ENCODE peak calls at places on chromosomes 13 and 19, in six cellular contexts. One of them, this sample, is unnamed. For H3K9me2, the result is how much of the 10 kb centered on the place peaks cover.

GRCh38 chr19:54307389-54307788 is 5.6 kb downstream of the LILRA5 start:
- DNase-seq in Karpas-422: no peak
- DNase-seq in HCT116: no peak
- DNase-seq in PC-3: no peak
- DNase-seq in MM.1S: no peak
- DNase-seq in GM23248: no peak
- DNase-seq in this sample: no peak

GRCh38 chr13:80783926-80784325 is 443.0 kb upstream of the SPRY2 start:
- DNase-seq in GM23248: no peak
- DNase-seq in PC-3: no peak
- DNase-seq in MM.1S: no peak
- DNase-seq in Karpas-422: no peak
- DNase-seq in HCT116: no peak
- DNase-seq in this sample: no peak

GRCh38 chr19:11766597-11767591 is at the start of gene ZNF441:
- DNase-seq in Karpas-422: peak
- DNase-seq in HCT116: peak
- DNase-seq in GM23248: peak
- DNase-seq in MM.1S: peak
- DNase-seq in PC-3: peak
- DNase-seq in this sample: peak

GRCh38 chr13:99422556-99423220 is 78.6 kb upstream of the TM9SF2 start:
- DNase-seq in MM.1S: no peak
- DNase-seq in PC-3: no peak
- DNase-seq in HCT116: no peak
- DNase-seq in Karpas-422: no peak
- DNase-seq in GM23248: no peak
- DNase-seq in this sample: no peak

GRCh38 chr19:56764296-56764695 is 76.2 kb downstream of the PEG3 start:
- DNase-seq in MM.1S: no peak
- DNase-seq in GM23248: no peak
- DNase-seq in HCT116: no peak
- DNase-seq in Karpas-422: peak
- DNase-seq in PC-3: peak
- DNase-seq in this sample: no peak

GRCh38 chr13:95536629-95537241 is 15.8 kb upstream of the CLDN10 start:
- DNase-seq in GM23248: peak
- DNase-seq in Karpas-422: peak
- DNase-seq in MM.1S: peak
- DNase-seq in HCT116: peak
- DNase-seq in PC-3: peak
- DNase-seq in this sample: no peak

GRCh38 chr13:23674795-23675640 is 104.8 kb downstream of the TNFRSF19 start:
- DNase-seq in MM.1S: no peak
- DNase-seq in PC-3: peak
- DNase-seq in GM23248: peak
- DNase-seq in Karpas-422: no peak
- DNase-seq in HCT116: no peak
- DNase-seq in this sample: no peak

GRCh38 chr13:112242777-112243176 is 133.4 kb upstream of the SPACA7 start:
- DNase-seq in HCT116: no peak
- DNase-seq in GM23248: no peak
- DNase-seq in PC-3: no peak
- DNase-seq in Karpas-422: no peak
- DNase-seq in MM.1S: no peak
- DNase-seq in this sample: no peak

GRCh38 chr13:30153871-30154426 is 153.4 kb downstream of the KATNAL1 start:
- DNase-seq in Karpas-422: no peak
- DNase-seq in MM.1S: no peak
- DNase-seq in HCT116: no peak
- DNase-seq in PC-3: no peak
- DNase-seq in GM23248: peak
- DNase-seq in this sample: no peak

GRCh38 chr13:95641291-95641811 is 3.2 kb downstream of the DZIP1 start:
- DNase-seq in GM23248: peak
- DNase-seq in PC-3: no peak
- DNase-seq in MM.1S: no peak
- DNase-seq in Karpas-422: no peak
- DNase-seq in HCT116: no peak
- DNase-seq in this sample: no peak

GRCh38 chr19:41426952-41427646 is at the start of gene B3GNT8:
- DNase-seq in GM23248: peak
- DNase-seq in MM.1S: no peak
- DNase-seq in HCT116: no peak
- DNase-seq in PC-3: no peak
- DNase-seq in Karpas-422: peak
- DNase-seq in this sample: peak

GRCh38 chr19:54324071-54324470 is 11.1 kb upstream of the LILRA5 start:
- DNase-seq in MM.1S: no peak
- DNase-seq in Karpas-422: no peak
- DNase-seq in PC-3: no peak
- DNase-seq in GM23248: no peak
- DNase-seq in HCT116: no peak
- DNase-seq in this sample: no peak

GRCh38 chr19:33821871-33822270 is 25.2 kb downstream of the KCTD15 start:
- DNase-seq in PC-3: peak
- DNase-seq in GM23248: peak
- DNase-seq in HCT116: no peak
- DNase-seq in MM.1S: no peak
- DNase-seq in Karpas-422: no peak
- DNase-seq in this sample: no peak

GRCh38 chr19:43739419-43739818 is 15.3 kb downstream of the SMG9 start:
- DNase-seq in GM23248: no peak
- DNase-seq in PC-3: no peak
- DNase-seq in HCT116: no peak
- DNase-seq in Karpas-422: no peak
- DNase-seq in MM.1S: no peak
- DNase-seq in this sample: no peak

GRCh38 chr19:57434386-57435061 is 601 bp upstream of the ZNF749 start:
- DNase-seq in PC-3: no peak
- DNase-seq in GM23248: peak
- DNase-seq in Karpas-422: no peak
- DNase-seq in MM.1S: no peak
- DNase-seq in HCT116: no peak
- DNase-seq in this sample: no peak

GRCh38 chr19:35153701-35154534 is 617 bp upstream of the FXYD5 start:
- DNase-seq in MM.1S: peak
- DNase-seq in GM23248: peak
- DNase-seq in HCT116: no peak
- DNase-seq in PC-3: peak
- DNase-seq in Karpas-422: peak
- DNase-seq in this sample: peak

GRCh38 chr13:51958217-51958547 is 53.1 kb downstream of the ATP7B start:
- DNase-seq in GM23248: no peak
- DNase-seq in MM.1S: no peak
- DNase-seq in PC-3: peak
- DNase-seq in HCT116: no peak
- DNase-seq in Karpas-422: no peak
- DNase-seq in this sample: no peak

GRCh38 chr13:26813626-26814348 is 53.2 kb upstream of the GPR12 start:
- DNase-seq in PC-3: no peak
- DNase-seq in GM23248: no peak
- DNase-seq in Karpas-422: no peak
- DNase-seq in MM.1S: no peak
- DNase-seq in HCT116: no peak
- DNase-seq in this sample: no peak

GRCh38 chr13:28583661-28584091 is 75.3 kb upstream of the POMP start:
- DNase-seq in MM.1S: no peak
- DNase-seq in HCT116: no peak
- DNase-seq in PC-3: no peak
- DNase-seq in GM23248: peak
- DNase-seq in Karpas-422: no peak
- DNase-seq in this sample: peak

GRCh38 chr13:22062478-22063205 is 391.8 kb downstream of the FGF9 start:
- DNase-seq in PC-3: no peak
- DNase-seq in MM.1S: no peak
- DNase-seq in Karpas-422: no peak
- DNase-seq in HCT116: no peak
- DNase-seq in GM23248: peak
- DNase-seq in this sample: no peak

GRCh38 chr19:32875428-32875827 is 5.9 kb upstream of the SLC7A9 start:
- DNase-seq in Karpas-422: no peak
- DNase-seq in HCT116: no peak
- DNase-seq in PC-3: no peak
- DNase-seq in GM23248: no peak
- DNase-seq in MM.1S: no peak
- DNase-seq in this sample: no peak

GRCh38 chr19:2494084-2494446 is 18.1 kb downstream of the GADD45B start:
- DNase-seq in Karpas-422: peak
- DNase-seq in MM.1S: no peak
- DNase-seq in HCT116: no peak
- DNase-seq in GM23248: peak
- DNase-seq in PC-3: peak
- DNase-seq in this sample: peak

GRCh38 chr19:10237702-10238101 is 6.6 kb upstream of the S1PR2 start:
- DNase-seq in GM23248: no peak
- DNase-seq in MM.1S: no peak
- DNase-seq in HCT116: no peak
- DNase-seq in PC-3: no peak
- DNase-seq in Karpas-422: no peak
- DNase-seq in this sample: no peak

GRCh38 chr19:53910170-53910518 is 1.1 kb downstream of the CACNG7 start:
- DNase-seq in HCT116: no peak
- DNase-seq in GM23248: no peak
- DNase-seq in Karpas-422: no peak
- DNase-seq in PC-3: no peak
- DNase-seq in MM.1S: no peak
- DNase-seq in this sample: peak

GRCh38 chr13:52010890-52011689 is at the start of gene ATP7B:
- DNase-seq in HCT116: no peak
- DNase-seq in MM.1S: peak
- DNase-seq in Karpas-422: no peak
- DNase-seq in GM23248: peak
- DNase-seq in PC-3: no peak
- DNase-seq in this sample: peak

GRCh38 chr19:28497137-28497536 is 715.8 kb downstream of the UQCRFS1 start:
- DNase-seq in MM.1S: no peak
- DNase-seq in PC-3: peak
- DNase-seq in GM23248: no peak
- DNase-seq in Karpas-422: no peak
- DNase-seq in HCT116: no peak
- DNase-seq in this sample: no peak

GRCh38 chr19:15469513-15470297 is 5.4 kb upstream of the RASAL3 start:
- DNase-seq in GM23248: peak
- DNase-seq in PC-3: no peak
- DNase-seq in HCT116: no peak
- DNase-seq in MM.1S: no peak
- DNase-seq in Karpas-422: no peak
- DNase-seq in this sample: peak
- H3K9ac ChIP-seq in GM23248: no peak
- H3K9ac ChIP-seq in PC-3: no peak
- H3K9ac ChIP-seq in HCT116: no peak
- H3K9ac ChIP-seq in MM.1S: no peak
- H3K9ac ChIP-seq in Karpas-422: no peak
- H3K9ac ChIP-seq in this sample: no peak

DNA sequence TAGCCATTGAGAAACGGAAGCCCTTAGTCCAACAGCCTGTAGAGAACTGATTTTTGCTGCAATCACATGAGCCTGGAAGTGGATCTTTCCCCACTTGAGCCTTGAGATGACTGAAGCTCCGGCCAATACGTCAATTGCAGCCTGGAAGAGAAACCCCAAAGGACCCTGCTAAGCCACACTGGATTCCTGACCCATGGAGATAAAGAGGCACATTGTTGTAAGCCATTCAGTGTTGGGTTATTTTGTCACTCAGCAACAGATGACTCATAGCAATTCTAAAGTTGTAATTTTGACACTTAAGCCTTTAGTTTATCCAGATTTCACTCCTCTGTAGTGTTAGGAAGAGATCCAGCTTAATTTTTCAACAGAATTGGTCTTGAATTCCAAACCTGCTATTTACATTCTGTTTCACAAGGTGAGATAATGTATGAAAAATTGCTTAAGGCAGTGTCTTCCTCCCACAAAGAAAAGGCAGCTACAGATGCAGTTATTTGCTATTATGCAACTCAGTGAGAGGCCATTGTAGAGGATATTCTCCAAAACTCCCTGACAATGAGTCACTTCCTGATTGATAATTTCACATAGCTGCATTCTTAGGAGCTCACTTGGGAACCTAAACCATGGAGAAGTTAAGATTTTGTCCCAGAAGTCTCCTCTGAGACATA is 59.4 kb upstream of the TSHZ3 start:
- DNase-seq in GM23248: peak
- DNase-seq in PC-3: peak
- DNase-seq in MM.1S: no peak
- DNase-seq in HCT116: no peak
- DNase-seq in Karpas-422: no peak
- DNase-seq in this sample: no peak
- H3K9me2 ChIP-seq in GM23248: under half
- H3K9me2 ChIP-seq in PC-3: under half
- H3K9me2 ChIP-seq in MM.1S: under half
- H3K9me2 ChIP-seq in HCT116: under half
- H3K9me2 ChIP-seq in Karpas-422: under half
- H3K9me2 ChIP-seq in this sample: under half

GRCh38 chr19:38690146-38690545 is 42.7 kb downstream of the ACTN4 start:
- DNase-seq in HCT116: no peak
- DNase-seq in Karpas-422: no peak
- DNase-seq in PC-3: no peak
- DNase-seq in GM23248: no peak
- DNase-seq in MM.1S: no peak
- DNase-seq in this sample: no peak
- H3K9ac ChIP-seq in HCT116: peak
- H3K9ac ChIP-seq in Karpas-422: no peak
- H3K9ac ChIP-seq in PC-3: no peak
- H3K9ac ChIP-seq in GM23248: no peak
- H3K9ac ChIP-seq in MM.1S: no peak
- H3K9ac ChIP-seq in this sample: no peak

DNA sequence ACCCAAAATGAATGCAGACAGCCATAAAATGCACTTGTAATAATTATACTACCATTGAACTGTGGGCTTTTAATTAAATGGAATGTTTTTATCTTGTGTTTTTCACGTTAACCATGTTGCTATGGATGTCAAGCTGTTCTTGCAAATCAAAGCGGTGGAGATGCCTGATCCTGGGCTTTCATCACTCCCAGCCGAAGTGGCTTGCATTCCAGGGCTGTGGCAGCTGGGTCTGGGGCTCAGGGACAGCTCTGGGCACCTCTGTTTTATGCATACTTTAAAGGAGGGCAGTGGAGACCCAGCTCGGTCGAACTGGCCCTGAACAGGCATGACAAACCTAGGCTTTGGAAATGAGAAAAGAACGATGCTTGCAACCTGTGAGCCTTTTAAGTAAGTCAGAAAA is 179.5 kb upstream of the TMTC4 start:
- DNase-seq in PC-3: no peak
- DNase-seq in Karpas-422: no peak
- DNase-seq in HCT116: no peak
- DNase-seq in MM.1S: no peak
- DNase-seq in GM23248: no peak
- DNase-seq in this sample: no peak
- H3K9me2 ChIP-seq in PC-3: under half
- H3K9me2 ChIP-seq in Karpas-422: under half
- H3K9me2 ChIP-seq in HCT116: under half
- H3K9me2 ChIP-seq in MM.1S: under half
- H3K9me2 ChIP-seq in GM23248: under half
- H3K9me2 ChIP-seq in this sample: under half

This sample was measured in SK-N-SH.